ENCODE peak calls at places on chromosome 17, in four cellular contexts. N is GM03348, G is H54, M is T-helper 17 cell. C is an unnamed sample.

GRCh38 chr17:30597776-30598288 is 120.6 kb downstream of the GOSR1 start:
- DNase-seq in N (no peak), G (no peak), M (no peak), C (no peak)

GRCh38 chr17:72111374-72111773 is 9.4 kb upstream of the SOX9 start:
- DNase-seq in N (no peak), G (no peak), M (no peak), C (no peak)

GRCh38 chr17:76987486-76987885 is 119.3 kb downstream of the MGAT5B start:
- DNase-seq in N (no peak), G (no peak), M (no peak), C (no peak)

GRCh38 chr17:48505788-48506187 is 25.0 kb downstream of the HOXB1 start:
- DNase-seq in N (peak; percentile 78), G (peak; percentile 72), M (peak; percentile 35), C (peak; percentile 83)

GRCh38 chr17:51118330-51119195 is 2.1 kb downstream of the SPAG9 start:
- DNase-seq in N (no peak), G (no peak), M (no peak), C (no peak)

GRCh38 chr17:49779730-49780220 is 8.7 kb upstream of the KAT7 start:
- DNase-seq in N (peak; percentile 81), G (peak; percentile 38), M (no peak), C (peak; percentile 78)

GRCh38 chr17:73166731-73167581 is 2.1 kb downstream of the SSTR2 start:
- DNase-seq in N (no peak), G (peak; percentile 53), M (no peak), C (peak; percentile 14)

GRCh38 chr17:18182190-18182977 is 1.2 kb upstream of the ALKBH5 start:
- DNase-seq in N (no peak), G (no peak), M (no peak), C (no peak)

GRCh38 chr17:75048396-75048933 is 1.4 kb downstream of the KCTD2 start:
- DNase-seq in N (peak; percentile 51), G (no peak), M (no peak), C (peak; percentile 33)

GRCh38 chr17:47280072-47280811 is 26.6 kb downstream of the ITGB3 start:
- DNase-seq in N (no peak), G (peak; percentile 32), M (no peak), C (peak; percentile 28)

GRCh38 chr17:17621254-17621653 is 29.7 kb upstream of the PEMT start:
- DNase-seq in N (no peak), G (no peak), M (no peak), C (no peak)

GRCh38 chr17:50198026-50198669 is 3.3 kb downstream of the COL1A1 start:
- DNase-seq in N (no peak), G (peak; percentile 57), M (peak; percentile 23), C (no peak)

GRCh38 chr17:60640503-60640902 is 37.1 kb upstream of the BCAS3 start:
- DNase-seq in N (peak; percentile 7), G (no peak), M (no peak), C (no peak)

GRCh38 chr17:31584436-31585279 is 193.2 kb downstream of the RAB11FIP4 start:
- DNase-seq in N (no peak), G (no peak), M (no peak), C (no peak)

GRCh38 chr17:80956321-80957190 is 35.1 kb upstream of the CHMP6 start:
- DNase-seq in N (no peak), G (no peak), M (peak; percentile 3), C (no peak)

GRCh38 chr17:74715144-74715543 is 2.4 kb upstream of the CD300LF start:
- DNase-seq in N (no peak), G (no peak), M (no peak), C (peak; percentile 6)

GRCh38 chr17:49001671-49002070 is 4.5 kb downstream of the IGF2BP1 start:
- DNase-seq in N (no peak), G (no peak), M (no peak), C (no peak)

GRCh38 chr17:79504181-79504605 is 106.7 kb downstream of the RBFOX3 start:
- DNase-seq in N (no peak), G (no peak), M (no peak), C (no peak)

GRCh38 chr17:78247304-78247703 is 15.9 kb downstream of the TMEM235 start:
- DNase-seq in N (no peak), G (no peak), M (no peak), C (no peak)

GRCh38 chr17:67818110-67819002 is 6.9 kb upstream of the BPTF start:
- DNase-seq in N (no peak), G (no peak), M (no peak), C (no peak)

GRCh38 chr17:6496636-6497441 is 52.6 kb downstream of the PIMREG start:
- DNase-seq in N (no peak), G (no peak), M (no peak), C (no peak)

GRCh38 chr17:55717432-55717831 is 5.2 kb downstream of the TMEM100 start:
- DNase-seq in N (no peak), G (no peak), M (no peak), C (no peak)